ENCODE peak calls at places on chromosomes 3 and 15, in four cellular contexts. F, T, E and D are unnamed samples.

GRCh38 chr15:62464705-62465104 is 299.6 kb upstream of the C2CD4B start:
- DNase-seq in F (no peak), T (peak; percentile 65), E (no peak), D (peak; percentile 54)

GRCh38 chr15:83626171-83626802 is 27.6 kb upstream of the ADAMTSL3 start:
- DNase-seq in F (no peak), T (no peak), E (peak; percentile 44), D (no peak)

GRCh38 chr3:43248194-43248593 is 38.1 kb upstream of the SNRK start:
- DNase-seq in F (no peak), T (no peak), E (no peak), D (no peak)

GRCh38 chr3:172140499-172141391 is 101.4 kb downstream of the FNDC3B start:
- DNase-seq in F (no peak), T (peak; percentile 75), E (peak; percentile 84), D (peak; percentile 48)

GRCh38 chr15:77834276-77834990 is 201.7 kb upstream of the LINGO1 start:
- DNase-seq in F (no peak), T (no peak), E (no peak), D (no peak)

GRCh38 chr3:126394179-126394976 is at the start of gene CFAP100:
- DNase-seq in F (peak; percentile 77), T (no peak), E (peak; percentile 19), D (peak; percentile 95)

GRCh38 chr3:184526158-184526483 is 35.5 kb upstream of the EPHB3 start:
- DNase-seq in F (no peak), T (no peak), E (no peak), D (peak; percentile 83)

GRCh38 chr3:140093742-140094141 is 158.8 kb downstream of the CLSTN2 start:
- DNase-seq in F (no peak), T (peak; percentile 11), E (peak; percentile 83), D (no peak)